ENCODE peak calls at places on chromosomes 2 and 18, in six cellular contexts. Q, Y, J, S, D and Z are unnamed samples.

GRCh38 chr2:8848328-8849100 is 11.1 kb upstream of the KIDINS220 start:
- DNase-seq in Q (no peak), Y (no peak), J (no peak), S (no peak), D (no peak), Z (no peak)

GRCh38 chr2:2866459-2866858 is 511.2 kb downstream of the EIPR1 start:
- DNase-seq in Q (no peak), Y (no peak), J (no peak), S (no peak), D (no peak), Z (no peak)

GRCh38 chr18:6821346-6821745 is 91.8 kb downstream of the ARHGAP28 start:
- DNase-seq in Q (no peak), Y (no peak), J (no peak), S (no peak), D (no peak), Z (no peak)

GRCh38 chr2:101516833-101517690 is 42.1 kb upstream of the RFX8 start:
- DNase-seq in Q (peak; percentile 90), Y (no peak), J (peak; percentile 41), S (peak; percentile 94), D (no peak), Z (peak; percentile 80)

GRCh38 chr2:226077031-226077430 is 677.5 kb downstream of the NYAP2 start:
- DNase-seq in Q (no peak), Y (no peak), J (no peak), S (peak; percentile 73), D (no peak), Z (no peak)

GRCh38 chr2:155689791-155690190 is 642.7 kb downstream of the NR4A2 start:
- DNase-seq in Q (no peak), Y (no peak), J (no peak), S (no peak), D (no peak), Z (no peak)

GRCh38 chr2:132597166-132597565 is 72.8 kb downstream of the LYPD1 start:
- DNase-seq in Q (no peak), Y (no peak), J (no peak), S (no peak), D (no peak), Z (no peak)

GRCh38 chr2:126467367-126468054 is 188.4 kb upstream of the GYPC start:
- DNase-seq in Q (no peak), Y (peak; percentile 68), J (no peak), S (no peak), D (no peak), Z (no peak)

DNA sequence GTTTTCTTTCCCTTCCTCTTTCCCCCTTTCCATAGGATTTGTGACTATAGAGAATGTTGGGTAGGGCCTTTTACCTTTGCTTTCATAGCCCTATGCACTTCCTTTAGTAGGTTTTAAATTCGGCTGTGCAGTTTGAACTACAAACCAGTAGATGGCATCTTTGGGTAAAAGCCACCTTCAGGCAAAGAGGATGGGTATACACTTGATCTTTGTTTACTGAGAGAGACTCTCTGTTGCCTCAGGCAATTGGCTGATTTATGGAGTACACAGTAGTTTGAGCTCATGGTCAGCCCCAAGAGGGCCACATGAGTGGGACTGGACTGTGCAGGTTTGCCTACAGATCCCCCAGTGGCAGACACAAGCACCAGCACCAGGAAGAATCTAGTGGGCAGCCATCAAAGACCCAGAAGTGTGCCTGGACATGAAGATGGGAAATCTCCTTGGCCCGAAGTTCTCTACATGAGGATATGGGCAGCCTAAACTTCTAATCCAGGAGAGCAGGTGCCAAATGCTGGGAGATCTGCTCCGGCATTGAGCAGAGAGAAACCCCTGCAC is 1304.3 kb upstream of the DDX18 start:
- DNase-seq in Q (no peak), Y (peak; percentile 63), J (no peak), S (no peak), D (peak; percentile 34), Z (no peak)
- TF ChIP-seq CTCF in Q (no peak), Y (peak; percentile 77), J (peak; percentile 33), S (peak; percentile 3), D (peak; percentile 77), Z (peak; percentile 67)

DNA sequence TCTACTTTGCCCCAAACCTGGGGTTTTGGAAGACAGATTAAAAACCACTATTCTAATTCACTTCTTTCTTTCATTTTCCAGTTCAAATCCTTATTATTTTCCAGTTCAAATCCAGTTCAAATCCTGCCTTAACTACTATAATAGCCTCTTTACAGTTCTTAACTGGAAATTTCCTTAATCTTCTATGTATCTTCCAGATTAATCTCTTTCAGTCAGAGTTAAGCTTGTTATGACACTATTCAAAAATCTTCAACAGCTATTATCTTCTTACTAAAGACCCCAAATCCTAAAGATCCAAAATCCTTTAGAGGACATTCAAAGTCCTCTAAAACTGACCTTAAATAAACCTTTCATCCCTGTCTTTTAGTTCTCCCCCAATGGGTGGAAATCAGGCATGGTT is 30.1 kb downstream of the EIF2AK3 start:
- DNase-seq in Q (no peak), Y (no peak), J (no peak), S (no peak), D (no peak), Z (no peak)
- H3K9ac ChIP-seq in Q (no peak overlapping the region), Y (no peak overlapping the region), J (no peak overlapping the region), S (no peak overlapping the region), D (no peak overlapping the region), Z (no peak overlapping the region)

DNA sequence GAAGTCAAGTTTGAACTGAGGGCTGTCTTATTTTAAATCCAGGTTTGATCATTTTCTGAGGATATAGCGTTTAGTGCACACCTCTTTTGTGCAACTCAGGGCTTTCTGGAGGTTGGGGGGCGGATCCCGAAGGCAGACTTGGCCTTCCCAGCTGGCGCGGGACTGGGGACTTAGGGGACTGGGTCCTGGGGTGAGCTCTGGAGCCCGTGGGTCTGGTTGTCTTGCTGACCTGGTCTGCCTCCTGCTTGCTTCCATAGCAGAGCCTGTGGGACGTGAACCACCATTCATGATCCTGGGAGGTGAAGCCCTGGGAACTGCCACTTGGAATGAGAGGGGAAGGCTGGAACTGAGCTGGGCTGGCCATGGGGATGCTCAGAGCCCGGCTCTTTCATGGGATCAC is 63.1 kb downstream of the AGAP1 start:
- DNase-seq in Q (no peak), Y (no peak), J (no peak), S (no peak), D (no peak), Z (no peak)
- H3K27me3 ChIP-seq in Q (no peaks in the 10 kb centered on the region), Y (no peaks in the 10 kb centered on the region), J (no peaks in the 10 kb centered on the region), S (no peaks in the 10 kb centered on the region), D (no peaks in the 10 kb centered on the region), Z (peaks cover 40% of the 10 kb centered on the region)

GRCh38 chr2:197073701-197074433 is 147.4 kb upstream of the PGAP1 start:
- DNase-seq in Q (no peak), Y (no peak), J (no peak), S (no peak), D (no peak), Z (peak; percentile 29)

GRCh38 chr2:197076652-197077051 is 150.1 kb upstream of the PGAP1 start:
- DNase-seq in Q (no peak), Y (no peak), J (no peak), S (no peak), D (no peak), Z (no peak)

GRCh38 chr2:197075286-197075685 is 148.8 kb upstream of the PGAP1 start:
- DNase-seq in Q (no peak), Y (no peak), J (no peak), S (no peak), D (no peak), Z (no peak)

GRCh38 chr2:197077336-197077735 is 150.8 kb upstream of the PGAP1 start:
- DNase-seq in Q (no peak), Y (no peak), J (no peak), S (no peak), D (no peak), Z (no peak)

DNA sequence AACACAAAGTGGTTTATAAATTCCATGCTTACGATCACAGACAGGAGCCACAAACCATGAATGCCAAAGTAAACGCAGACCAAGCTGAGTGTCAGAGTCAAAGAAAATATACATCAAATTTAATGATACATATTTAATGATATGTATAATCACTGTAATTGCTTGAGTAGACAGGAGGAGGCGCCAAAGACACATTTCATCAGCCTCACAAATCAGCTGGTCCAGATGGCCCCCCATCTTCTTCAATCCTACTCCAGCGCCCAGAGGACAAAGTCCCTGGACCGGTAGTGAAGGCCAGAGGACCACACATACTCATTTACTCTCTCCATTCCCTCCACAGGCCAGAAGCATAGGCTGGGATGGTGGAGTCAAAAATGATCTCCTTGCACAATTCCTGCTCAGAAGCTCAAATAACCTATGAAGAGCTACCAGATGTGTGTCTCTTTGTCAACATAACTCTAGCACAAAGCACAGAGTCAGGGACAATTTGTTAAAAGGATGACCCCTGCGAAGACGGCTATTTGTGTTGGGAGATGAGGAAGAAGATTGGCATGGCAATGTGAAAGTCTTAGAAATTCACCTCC is 149.3 kb upstream of the PGAP1 start:
- DNase-seq in Q (no peak), Y (no peak), J (no peak), S (no peak), D (no peak), Z (no peak)
- TF ChIP-seq CTCF in Q (peak; percentile 42), Y (peak; percentile 49), J (peak; percentile 60), S (peak; percentile 47), D (peak; percentile 68), Z (peak; percentile 65)

DNA sequence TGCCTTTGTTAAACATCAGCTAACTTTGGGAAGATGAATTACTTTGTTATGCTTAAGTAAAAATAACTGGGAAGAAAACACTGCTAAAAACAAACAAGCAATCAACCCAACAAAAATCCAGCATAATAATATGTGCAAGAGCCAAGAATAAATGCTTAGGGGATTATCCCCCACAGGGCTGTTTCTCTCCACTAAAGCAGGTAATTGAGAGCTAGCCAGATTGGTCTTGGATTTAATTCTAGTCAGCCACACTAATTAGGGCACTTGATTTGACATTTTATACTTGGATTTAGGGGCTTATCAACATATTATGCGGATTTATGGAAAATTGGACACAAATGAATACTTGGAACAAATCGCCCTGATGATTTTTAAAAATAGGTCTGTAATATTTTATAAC is 198.9 kb upstream of the NXPH2 start:
- DNase-seq in Q (no peak), Y (no peak), J (no peak), S (no peak), D (no peak), Z (no peak)
- H3K9ac ChIP-seq in Q (no peak overlapping the region), Y (no peak overlapping the region), J (no peak overlapping the region), S (no peak overlapping the region), D (no peak overlapping the region), Z (no peak overlapping the region)